ENCODE peak calls at places on chromosomes 5 and 9, in nine cellular contexts. I is NCI-H2029; F is HepG2; J is GM03348; X is tibial nerve; H is effector CD8-positive, alpha-beta T cell; Y is DMS79; G is bronchial epithelial cell; D is activated CD4-positive, alpha-beta T cell treated with anti-CD3 and anti-CD28 coated beads, Interleukin-2, amount 10 ng/mL, durations not matched to agents 7 days and 5 days. B is an unnamed sample.

GRCh38 chr9:97512966-97513560 is 11.6 kb downstream of the TMOD1 start:
- DNase-seq in X (no peak), G (no peak), F (no peak), Y (no peak), J (no peak), H (no peak), I (no peak), D (no peak), B (no peak)

GRCh38 chr5:124544366-124545055 is 201.9 kb downstream of the ZNF608 start:
- DNase-seq in H (no peak), J (no peak), F (peak), X (no peak), G (peak), D (no peak), I (no peak), Y (no peak), B (no peak)

GRCh38 chr9:121732886-121733285 is 81.5 kb downstream of the DAB2IP start:
- DNase-seq in X (no peak), J (no peak), I (no peak), G (no peak), D (no peak), H (no peak), Y (no peak), F (no peak), B (no peak)

GRCh38 chr5:154329062-154329461 is 116.7 kb upstream of the SAP30L start:
- DNase-seq in I (no peak), X (no peak), Y (no peak), J (no peak), D (no peak), G (no peak), H (no peak), F (no peak), B (no peak)

GRCh38 chr5:108093186-108093585 is 288.7 kb downstream of the FBXL17 start:
- DNase-seq in Y (no peak), J (peak), F (no peak), D (no peak), X (no peak), G (peak), I (no peak), H (no peak), B (no peak)

GRCh38 chr5:65758546-65759144 is 36.6 kb downstream of the NLN start:
- DNase-seq in F (no peak), I (no peak), X (no peak), J (no peak), H (no peak), G (no peak), Y (no peak), D (no peak), B (no peak)

GRCh38 chr5:122350496-122350895 is 38.5 kb downstream of the SNCAIP start:
- DNase-seq in J (no peak), D (no peak), X (no peak), H (no peak), F (no peak), G (no peak), I (no peak), Y (no peak), B (no peak)

GRCh38 chr5:140607031-140607430 is 25.9 kb downstream of the CD14 start:
- DNase-seq in J (no peak), X (no peak), D (no peak), G (peak), F (peak), I (no peak), H (no peak), Y (no peak), B (no peak)

GRCh38 chr5:78806544-78806943 is 158.0 kb upstream of the LHFPL2 start:
- DNase-seq in J (peak), D (no peak), H (no peak), X (no peak), G (peak), I (no peak), F (no peak), Y (no peak), B (no peak)

GRCh38 chr5:54689411-54690251 is 172.1 kb downstream of the SNX18 start:
- DNase-seq in Y (no peak), J (peak), I (no peak), D (no peak), G (no peak), X (no peak), F (no peak), H (no peak), B (no peak)

GRCh38 chr5:72268753-72269410 is 51.2 kb downstream of the MRPS27 start:
- DNase-seq in Y (no peak), J (peak), X (peak), I (peak), G (peak), D (peak), H (no peak), F (peak), B (no peak)

GRCh38 chr5:180137401-180138213 is 66.0 kb upstream of the RNF130 start:
- DNase-seq in D (no peak), Y (no peak), I (no peak), J (no peak), X (no peak), F (no peak), G (no peak), H (no peak), B (no peak)

GRCh38 chr9:88682431-88682831 is 147.5 kb downstream of the NXNL2 start:
- DNase-seq in X (no peak), Y (no peak), G (no peak), J (no peak), D (no peak), I (no peak), H (no peak), F (no peak), B (no peak)

GRCh38 chr5:5374034-5374715 is 48.3 kb upstream of the ICE1 start:
- DNase-seq in J (peak), D (no peak), X (no peak), Y (no peak), F (no peak), G (no peak), I (no peak), H (no peak), B (no peak)

GRCh38 chr5:36214434-36214833 is 27.3 kb downstream of the NADK2 start:
- DNase-seq in G (no peak), D (no peak), X (no peak), F (peak), Y (no peak), J (no peak), I (no peak), H (no peak), B (no peak)

GRCh38 chr5:181188700-181189362 is 16.2 kb downstream of the TRIM7 start:
- DNase-seq in Y (no peak), F (peak), G (peak), I (no peak), H (no peak), D (peak), X (peak), J (peak), B (no peak)

B was measured in NCI-H187 treated with DMSO at 0.1 percent for 48 hours.